ENCODE peak calls at places on chromosomes 5 and 9, in six cellular contexts. C is sciatic nerve; U is GM18507; O is H54; N is activated naive CD4-positive, alpha-beta T cell; A is activated T-cell treated with anti-CD3 and anti-CD28 coated beads for 1 hour. R is an unnamed sample.

GRCh38 chr5:374631-375335 is 53.3 kb downstream of the AHRR start:
- DNase-seq in O (no peak), A (no peak), C (peak), U (no peak), N (no peak), R (no peak)

GRCh38 chr9:133006731-133007352 is 24.0 kb upstream of the GTF3C5 start:
- DNase-seq in O (no peak), A (no peak), C (no peak), U (no peak), N (no peak), R (no peak)

GRCh38 chr5:178113841-178114324 is 551 bp downstream of the N4BP3 start:
- DNase-seq in O (no peak), C (no peak), N (no peak), A (no peak), U (no peak), R (no peak)

GRCh38 chr9:121573717-121574485 is 74.3 kb upstream of the GGTA1 start:
- DNase-seq in C (no peak), U (no peak), O (no peak), N (no peak), A (no peak), R (no peak)

GRCh38 chr9:87479801-87480201 is 17.9 kb upstream of the DAPK1 start:
- DNase-seq in C (no peak), N (no peak), O (peak), U (peak), A (no peak), R (peak)

GRCh38 chr5:169831331-169831730 is 149.0 kb downstream of the INSYN2B start:
- DNase-seq in C (no peak), A (no peak), U (no peak), O (no peak), N (no peak), R (no peak)

GRCh38 chr5:90399251-90399650 is 10.3 kb downstream of the CETN3 start:
- DNase-seq in C (no peak), A (no peak), U (no peak), O (no peak), N (no peak), R (no peak)

GRCh38 chr5:77396017-77396416 is 96.1 kb downstream of the WDR41 start:
- DNase-seq in C (no peak), U (no peak), O (no peak), A (no peak), N (no peak), R (no peak)

GRCh38 chr9:15250013-15250412 is 57.0 kb downstream of the TTC39B start:
- DNase-seq in U (no peak), C (no peak), O (no peak), A (no peak), N (no peak), R (no peak)

GRCh38 chr9:84538879-84539278 is 130.7 kb upstream of the NTRK2 start:
- DNase-seq in U (no peak), O (no peak), C (no peak), N (no peak), A (no peak), R (no peak)

GRCh38 chr9:137030528-137030927 is 1.4 kb downstream of the FUT7 start:
- DNase-seq in O (no peak), C (no peak), U (no peak), N (no peak), A (peak), R (no peak)

GRCh38 chr5:170597109-170597741 is 93.4 kb downstream of the KCNIP1 start:
- DNase-seq in C (peak), A (no peak), U (no peak), N (no peak), O (peak), R (peak)

GRCh38 chr9:112041536-112042243 is 133.4 kb downstream of the SUSD1 start:
- DNase-seq in N (no peak), A (no peak), C (no peak), U (no peak), O (peak), R (peak)

GRCh38 chr5:157993201-157993600 is 134.3 kb upstream of the CLINT1 start:
- DNase-seq in A (no peak), U (no peak), N (no peak), C (no peak), O (no peak), R (no peak)

GRCh38 chr5:34690301-34690700 is 34.2 kb downstream of the RAI14 start:
- DNase-seq in U (no peak), N (no peak), C (no peak), O (no peak), A (no peak), R (no peak)

GRCh38 chr9:117412006-117412715 is 2.7 kb downstream of the ASTN2 start:
- DNase-seq in U (no peak), N (no peak), O (no peak), A (no peak), C (no peak), R (no peak)

GRCh38 chr9:136023401-136024225 is 62.4 kb upstream of the UBAC1 start:
- DNase-seq in N (no peak), C (peak), O (no peak), U (no peak), A (no peak), R (no peak)

GRCh38 chr5:95866431-95867063 is 44.0 kb upstream of the GLRX start:
- DNase-seq in U (no peak), C (no peak), N (no peak), O (no peak), A (no peak), R (no peak)

GRCh38 chr5:93476211-93476851 is 104.7 kb downstream of the NR2F1-AS1 start:
- DNase-seq in O (no peak), U (no peak), A (no peak), N (no peak), C (no peak), R (no peak)

GRCh38 chr9:130490981-130491380 is 46.2 kb downstream of the ASS1 start:
- DNase-seq in U (no peak), A (no peak), C (no peak), N (no peak), O (no peak), R (no peak)

GRCh38 chr9:111287127-111287526 is 42.9 kb downstream of the OR2K2 start:
- DNase-seq in U (no peak), A (no peak), N (no peak), O (peak), C (no peak), R (peak)

GRCh38 chr5:16669776-16670175 is 53.0 kb upstream of the RETREG1 start:
- DNase-seq in A (no peak), N (no peak), U (no peak), O (no peak), C (no peak), R (no peak)

GRCh38 chr9:78023003-78023741 is 8.4 kb downstream of the GNAQ start:
- DNase-seq in A (no peak), C (no peak), O (no peak), U (no peak), N (no peak), R (peak)

GRCh38 chr5:160211352-160211751 is 18.0 kb upstream of the FABP6 start:
- DNase-seq in A (no peak), O (no peak), N (no peak), C (no peak), U (no peak), R (no peak)

GRCh38 chr9:130414081-130414731 is 30.6 kb upstream of the ASS1 start:
- DNase-seq in C (no peak), U (no peak), O (no peak), A (no peak), N (no peak), R (no peak)

GRCh38 chr9:21883642-21884041 is 81.2 kb downstream of the MTAP start:
- DNase-seq in U (no peak), C (no peak), O (no peak), N (no peak), A (no peak), R (no peak)

GRCh38 chr5:124927735-124928134 is 181.3 kb upstream of the ZNF608 start:
- DNase-seq in U (no peak), O (no peak), C (no peak), N (no peak), A (no peak), R (no peak)

GRCh38 chr5:93607367-93608258 is 24.6 kb downstream of the NR2F1 start:
- DNase-seq in O (no peak), A (no peak), U (no peak), N (no peak), C (no peak), R (peak)

GRCh38 chr5:83927140-83927733 is 206.6 kb upstream of the HAPLN1 start:
- DNase-seq in A (peak), N (no peak), C (peak), O (peak), U (peak), R (peak)

GRCh38 chr9:69936427-69936826 is 107.2 kb upstream of the MAMDC2 start:
- DNase-seq in O (peak), N (no peak), A (no peak), C (no peak), U (no peak), R (no peak)

GRCh38 chr5:74895906-74896305 is 29.7 kb upstream of the FAM169A start:
- DNase-seq in O (no peak), U (no peak), C (peak), N (no peak), A (no peak), R (peak)